ENCODE peak calls at places on chromosomes 7 and 10, in six cellular contexts. D is hepatocyte, S is A549, O is GM12865, A is SK-N-SH, Y is choroid plexus epithelial cell. J is an unnamed sample.

GRCh38 chr7:75575488-75576112 is 83.5 kb downstream of the SPDYE5 start:
- DNase-seq in D (no peak), S (no peak), O (no peak), A (peak; percentile 93), Y (no peak), J (no peak)

GRCh38 chr10:43230101-43230908 is 36.6 kb downstream of the RASGEF1A start:
- DNase-seq in D (no peak), S (no peak), O (no peak), A (no peak), Y (no peak), J (no peak)

GRCh38 chr7:38700111-38700510 is 68.9 kb upstream of the AMPH start:
- DNase-seq in D (no peak), S (no peak), O (no peak), A (no peak), Y (no peak), J (no peak)

GRCh38 chr7:19079066-19079465 is 38.4 kb downstream of the TWIST1 start:
- DNase-seq in D (no peak), S (no peak), O (no peak), A (no peak), Y (peak; percentile 87), J (no peak)

GRCh38 chr7:3092468-3092867 is 48.8 kb upstream of the CARD11 start:
- DNase-seq in D (no peak), S (no peak), O (peak; percentile 83), A (no peak), Y (peak; percentile 57), J (peak; percentile 73)

GRCh38 chr7:86932038-86932512 is 127.4 kb downstream of the ELAPOR2 start:
- DNase-seq in D (no peak), S (no peak), O (no peak), A (no peak), Y (peak; percentile 75), J (no peak)

GRCh38 chr10:21811245-21811585 is 192.3 kb downstream of the DNAJC1 start:
- DNase-seq in D (no peak), S (no peak), O (no peak), A (no peak), Y (peak; percentile 39), J (no peak)

GRCh38 chr10:48729941-48730457 is 45.3 kb downstream of the WDFY4 start:
- DNase-seq in D (no peak), S (no peak), O (no peak), A (no peak), Y (no peak), J (no peak)

GRCh38 chr10:23521735-23522134 is 82.9 kb downstream of the OTUD1 start:
- DNase-seq in D (no peak), S (no peak), O (no peak), A (no peak), Y (no peak), J (no peak)

GRCh38 chr10:112810651-112811215 is 139.3 kb upstream of the TCF7L2 start:
- DNase-seq in D (peak; percentile 31), S (no peak), O (no peak), A (no peak), Y (peak; percentile 27), J (peak; percentile 5)

GRCh38 chr7:131105294-131105802 is 222.3 kb upstream of the MKLN1 start:
- DNase-seq in D (no peak), S (no peak), O (no peak), A (no peak), Y (peak; percentile 34), J (no peak)

GRCh38 chr7:74288034-74288881 is 949 bp upstream of the CLIP2 start:
- DNase-seq in D (no peak), S (no peak), O (peak; percentile 42), A (no peak), Y (no peak), J (peak; percentile 28)

GRCh38 chr10:93421426-93421825 is 60.7 kb downstream of the MYOF start:
- DNase-seq in D (no peak), S (no peak), O (no peak), A (no peak), Y (no peak), J (no peak)

GRCh38 chr7:49783446-49783845 is 10.0 kb downstream of the VWC2 start:
- DNase-seq in D (no peak), S (no peak), O (no peak), A (no peak), Y (no peak), J (no peak)

GRCh38 chr7:27157717-27158431 is 1.4 kb upstream of the HOXA7 start:
- DNase-seq in D (no peak), S (no peak), O (no peak), A (no peak), Y (no peak), J (no peak)

GRCh38 chr10:67943917-67944316 is 59.5 kb downstream of the SIRT1 start:
- DNase-seq in D (no peak), S (no peak), O (no peak), A (no peak), Y (no peak), J (no peak)

GRCh38 chr7:102912742-102913141 is at the start of gene LRRC17:
- DNase-seq in D (peak; percentile 67), S (no peak), O (no peak), A (no peak), Y (peak; percentile 96), J (no peak)

GRCh38 chr7:23026164-23026563 is 12.2 kb upstream of the HYCC1 start:
- DNase-seq in D (no peak), S (no peak), O (no peak), A (no peak), Y (peak; percentile 53), J (no peak)

GRCh38 chr10:14837003-14837755 is 658 bp downstream of the CDNF start:
- DNase-seq in D (no peak), S (no peak), O (no peak), A (no peak), Y (peak; percentile 64), J (no peak)

GRCh38 chr10:30804478-30805055 is 175.0 kb upstream of the LYZL2 start:
- DNase-seq in D (peak; percentile 61), S (no peak), O (no peak), A (no peak), Y (no peak), J (no peak)

GRCh38 chr7:19112290-19113000 is 5.0 kb downstream of the TWIST1 start:
- DNase-seq in D (no peak), S (no peak), O (no peak), A (no peak), Y (peak; percentile 96), J (no peak)

GRCh38 chr10:62384057-62384446 is 9.9 kb downstream of the ZNF365 start:
- DNase-seq in D (no peak), S (no peak), O (peak; percentile 25), A (no peak), Y (peak; percentile 19), J (no peak)

GRCh38 chr7:142871260-142872105 is 14.1 kb downstream of the TRPV6 start:
- DNase-seq in D (no peak), S (no peak), O (no peak), A (no peak), Y (no peak), J (no peak)

GRCh38 chr7:151389768-151390593 is 19.9 kb downstream of the WDR86 start:
- DNase-seq in D (no peak), S (no peak), O (no peak), A (no peak), Y (no peak), J (no peak)

GRCh38 chr7:157300406-157300770 is 36.4 kb upstream of the DNAJB6 start:
- DNase-seq in D (no peak), S (no peak), O (no peak), A (peak; percentile 41), Y (no peak), J (no peak)

GRCh38 chr10:63901228-63901627 is 380.0 kb downstream of the REEP3 start:
- DNase-seq in D (no peak), S (no peak), O (peak; percentile 11), A (no peak), Y (no peak), J (no peak)

GRCh38 chr10:35563266-35563891 is 41.8 kb upstream of the GJD4 start:
- DNase-seq in D (peak; percentile 71), S (peak; percentile 61), O (peak; percentile 75), A (peak; percentile 79), Y (peak; percentile 89), J (peak; percentile 69)

GRCh38 chr10:59177031-59177861 is 803 bp downstream of the PHYHIPL start:
- DNase-seq in D (peak; percentile 75), S (peak; percentile 15), O (peak; percentile 29), A (peak; percentile 69), Y (peak; percentile 82), J (peak; percentile 60)
- TF ChIP-seq CTCF in D (peak; percentile 8), S (no peak), O (no peak), A (no peak), Y (no peak), J (no peak)

DNA sequence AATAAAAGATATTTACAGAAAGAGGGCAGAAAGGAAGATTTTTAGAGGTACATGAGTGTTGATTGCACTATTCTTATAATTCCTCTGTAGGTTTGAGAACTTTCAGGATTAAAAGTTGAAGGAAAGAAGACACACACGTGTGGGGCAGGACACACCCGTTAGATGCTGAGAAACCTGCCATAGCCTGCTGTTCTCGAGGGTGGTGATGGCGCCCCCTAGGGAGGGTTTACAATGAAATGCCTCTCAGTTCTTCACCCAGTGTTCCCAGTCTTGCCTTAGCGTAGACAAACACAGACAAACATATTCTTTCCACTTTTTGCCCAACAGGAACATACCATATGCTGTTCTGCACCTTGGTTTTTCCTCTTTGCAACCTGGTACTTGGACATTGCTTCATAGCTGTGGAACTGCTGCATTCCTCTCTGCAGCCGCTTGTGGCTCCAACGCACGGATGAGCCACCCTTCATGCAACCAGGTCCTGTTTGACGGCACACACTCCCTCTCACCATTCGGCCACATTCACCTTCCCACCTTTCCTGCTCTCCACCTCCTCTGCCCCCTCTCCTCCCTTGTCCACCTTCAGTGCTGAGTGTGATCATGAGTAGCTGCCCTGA is 23.3 kb upstream of the HSPA12A start:
- DNase-seq in D (no peak), S (no peak), O (peak; percentile 32), A (no peak), Y (peak; percentile 37), J (peak; percentile 45)
- TF ChIP-seq CTCF in D (no peak), S (peak; percentile 14), O (peak; percentile 39), A (peak; percentile 44), Y (peak; percentile 49), J (peak; percentile 56)

GRCh38 chr10:74243067-74243466 is 92.0 kb downstream of the ADK start:
- DNase-seq in D (no peak), S (no peak), O (no peak), A (no peak), Y (no peak), J (no peak)

GRCh38 chr10:74246495-74246894 is 95.5 kb downstream of the ADK start:
- DNase-seq in D (no peak), S (no peak), O (no peak), A (no peak), Y (no peak), J (no peak)

GRCh38 chr10:74244807-74245206 is 93.8 kb downstream of the ADK start:
- DNase-seq in D (no peak), S (no peak), O (no peak), A (no peak), Y (no peak), J (no peak)

GRCh38 chr10:74249865-74250264 is 98.8 kb downstream of the ADK start:
- DNase-seq in D (no peak), S (no peak), O (no peak), A (no peak), Y (peak; percentile 48), J (no peak)

GRCh38 chr10:74244097-74244685 is 93.2 kb downstream of the ADK start:
- DNase-seq in D (peak; percentile 59), S (no peak), O (peak; percentile 54), A (peak; percentile 11), Y (peak; percentile 81), J (no peak)
- TF ChIP-seq CTCF in D (peak; percentile 71), S (peak; percentile 85), O (peak; percentile 13), A (peak; percentile 74), Y (peak; percentile 50), J (peak; percentile 46)

GRCh38 chr10:33559105-33559504 is 224.6 kb upstream of the NRP1 start:
- DNase-seq in D (peak; percentile 17), S (peak; percentile 13), O (peak; percentile 40), A (peak; percentile 14), Y (peak; percentile 71), J (no peak)
- TF ChIP-seq CTCF in D (no peak), S (no peak), O (no peak), A (no peak), Y (no peak), J (no peak)